ENCODE peak calls at places on chromosomes 16 and 17, in eight cellular contexts. V, B, M, C, Q, O, L and P are unnamed samples.

GRCh38 chr17:17698869-17699351 is 17.7 kb downstream of the RAI1 start:
- DNase-seq in V (peak; percentile 70), M (peak; percentile 29), O (no peak), L (no peak), Q (no peak), C (no peak), B (no peak), P (no peak)

GRCh38 chr16:57797526-57798266 is 4.6 kb downstream of the KIFC3 start:
- DNase-seq in L (no peak), V (peak; percentile 96), B (no peak), O (no peak), M (no peak), C (peak; percentile 64), Q (no peak), P (no peak)

GRCh38 chr17:30928584-30928983 is 6.8 kb downstream of the ADAP2 start:
- DNase-seq in O (no peak), Q (no peak), V (no peak), B (no peak), C (no peak), L (no peak), M (no peak), P (no peak)

GRCh38 chr17:77125432-77125901 is 15.3 kb upstream of the SEC14L1 start:
- DNase-seq in C (no peak), M (peak; percentile 77), Q (no peak), O (no peak), B (peak; percentile 98), V (peak; percentile 90), L (no peak), P (peak; percentile 96)

GRCh38 chr16:54715011-54715410 is 215.7 kb upstream of the IRX5 start:
- DNase-seq in Q (no peak), M (no peak), O (no peak), L (no peak), B (no peak), V (no peak), C (no peak), P (no peak)

GRCh38 chr17:82238562-82239201 is 9.8 kb downstream of the SLC16A3 start:
- DNase-seq in Q (peak; percentile 92), V (no peak), C (no peak), B (no peak), M (peak; percentile 81), O (no peak), L (peak; percentile 23), P (no peak)

GRCh38 chr17:11898526-11899235 is 98.6 kb downstream of the ZNF18 start:
- DNase-seq in Q (no peak), M (no peak), B (no peak), C (no peak), V (peak; percentile 13), O (no peak), L (no peak), P (peak; percentile 33)

GRCh38 chr16:47644166-47644565 is 183.0 kb downstream of the PHKB start:
- DNase-seq in C (no peak), O (no peak), V (no peak), L (no peak), Q (no peak), M (peak; percentile 91), B (no peak), P (peak; percentile 97)

GRCh38 chr17:68310141-68310540 is 18.8 kb downstream of the ARSG start:
- DNase-seq in L (no peak), O (no peak), V (no peak), M (no peak), Q (no peak), C (no peak), B (no peak), P (no peak)

GRCh38 chr17:17766351-17767095 is 70.3 kb downstream of the SREBF1 start:
- DNase-seq in O (no peak), B (no peak), Q (no peak), L (no peak), C (no peak), V (no peak), M (no peak), P (no peak)

GRCh38 chr16:68128577-68129305 is 43.6 kb downstream of the NFATC3 start:
- DNase-seq in B (no peak), V (no peak), L (no peak), O (no peak), M (peak; percentile 50), C (peak; percentile 18), Q (no peak), P (no peak)

GRCh38 chr17:70288540-70289290 is 119.4 kb downstream of the KCNJ2 start:
- DNase-seq in V (no peak), B (no peak), C (no peak), M (no peak), Q (no peak), O (no peak), L (no peak), P (no peak)

GRCh38 chr17:62684179-62684578 is 56.7 kb downstream of the MRC2 start:
- DNase-seq in M (no peak), B (no peak), C (no peak), O (no peak), L (no peak), V (no peak), Q (peak; percentile 5), P (no peak)

GRCh38 chr17:8125947-8126305 is 2.0 kb upstream of the HES7 start:
- DNase-seq in B (no peak), O (no peak), Q (no peak), M (no peak), C (no peak), L (no peak), V (peak; percentile 70), P (no peak)

GRCh38 chr17:68711858-68712257 is 110.7 kb upstream of the FAM20A start:
- DNase-seq in M (peak; percentile 89), B (no peak), L (no peak), Q (no peak), C (no peak), V (no peak), O (no peak), P (no peak)

GRCh38 chr17:15260376-15261062 is 4.6 kb downstream of the PMP22 start:
- DNase-seq in O (peak; percentile 51), C (peak; percentile 73), B (peak; percentile 90), L (peak; percentile 79), V (peak; percentile 94), Q (peak; percentile 97), M (peak; percentile 93), P (peak; percentile 90)

GRCh38 chr17:81291662-81292061 is 3.4 kb downstream of the SLC38A10 start:
- DNase-seq in V (peak; percentile 92), Q (peak; percentile 89), C (peak; percentile 54), O (peak; percentile 46), B (peak; percentile 71), M (peak; percentile 64), L (peak; percentile 17), P (peak; percentile 79)